ENCODE peak calls at places on chromosomes 7 and 10, in four cellular contexts. Y is GM13977, W is fibroblast of lung, K is gastrocnemius medialis. E is an unnamed sample.

GRCh38 chr7:26704786-26705185 is 159.6 kb downstream of the SKAP2 start:
- DNase-seq in Y (no peak), W (peak), K (no peak), E (no peak)

GRCh38 chr7:127758105-127758504 is 106.1 kb downstream of the SND1 start:
- DNase-seq in Y (no peak), W (no peak), K (no peak), E (no peak)

GRCh38 chr7:112192236-112193154 is 13.7 kb downstream of the DOCK4 start:
- DNase-seq in Y (no peak), W (peak), K (no peak), E (no peak)

GRCh38 chr7:665251-665650 is 61.2 kb upstream of the DNAAF5 start:
- DNase-seq in Y (no peak), W (peak), K (no peak), E (no peak)

GRCh38 chr10:106577266-106577665 is 587.2 kb downstream of the SORCS1 start:
- DNase-seq in Y (no peak), W (peak), K (no peak), E (no peak)

GRCh38 chr10:100886099-100886498 is 26.7 kb upstream of the SLF2 start:
- DNase-seq in Y (no peak), W (no peak), K (no peak), E (no peak)

GRCh38 chr7:39686261-39686924 is 63.0 kb downstream of the RALA start:
- DNase-seq in Y (peak), W (peak), K (no peak), E (no peak)

GRCh38 chr7:151408839-151409554 is 841 bp downstream of the WDR86 start:
- DNase-seq in Y (no peak), W (peak), K (no peak), E (no peak)

GRCh38 chr10:62384057-62384446 is 9.9 kb downstream of the ZNF365 start:
- DNase-seq in Y (no peak), W (peak), K (no peak), E (no peak)

GRCh38 chr7:98211676-98212531 is 665 bp downstream of the BHLHA15 start:
- DNase-seq in Y (peak), W (no peak), K (peak), E (no peak)

GRCh38 chr10:47379901-47380300 is 4.2 kb downstream of the ZNF488 start:
- DNase-seq in Y (no peak), W (no peak), K (no peak), E (no peak)

GRCh38 chr10:88897019-88897853 is 17.2 kb downstream of the STAMBPL1 start:
- DNase-seq in Y (no peak), W (no peak), K (no peak), E (peak)

GRCh38 chr10:93379366-93380042 is 102.6 kb downstream of the MYOF start:
- DNase-seq in Y (no peak), W (peak), K (no peak), E (no peak)

GRCh38 chr10:119677904-119678755 is 26.9 kb downstream of the BAG3 start:
- DNase-seq in Y (no peak), W (no peak), K (peak), E (no peak)

GRCh38 chr7:80520199-80520598 is 8.3 kb upstream of the GNAT3 start:
- DNase-seq in Y (no peak), W (no peak), K (no peak), E (no peak)

GRCh38 chr10:588246-589165 is 101.0 kb downstream of the DIP2C start:
- DNase-seq in Y (no peak), W (peak), K (peak), E (no peak)

GRCh38 chr7:44693641-44694313 is 54.9 kb upstream of the ZMIZ2 start:
- DNase-seq in Y (no peak), W (peak), K (peak), E (no peak)

GRCh38 chr10:93630609-93631320 is 18.4 kb downstream of the PDE6C start:
- DNase-seq in Y (no peak), W (no peak), K (no peak), E (peak)

GRCh38 chr10:100741386-100742066 is 3.9 kb upstream of the PAX2 start:
- DNase-seq in Y (no peak), W (no peak), K (no peak), E (no peak)

GRCh38 chr7:46214526-46214925 is 293.5 kb upstream of the IGFBP3 start:
- DNase-seq in Y (no peak), W (no peak), K (no peak), E (no peak)

GRCh38 chr7:130091999-130092398 is 21.7 kb downstream of the KLHDC10 start:
- DNase-seq in Y (no peak), W (no peak), K (no peak), E (no peak)

GRCh38 chr10:43202224-43202656 is 64.0 kb downstream of the CSGALNACT2 start:
- DNase-seq in Y (peak), W (no peak), K (peak), E (peak)

GRCh38 chr7:44279731-44280505 is 45.5 kb downstream of the CAMK2B start:
- DNase-seq in Y (no peak), W (no peak), K (peak), E (peak)

GRCh38 chr10:93826355-93826754 is 67.4 kb upstream of the SLC35G1 start:
- DNase-seq in Y (no peak), W (peak), K (no peak), E (no peak)

GRCh38 chr7:116351966-116352365 is 141.6 kb downstream of the TES start:
- DNase-seq in Y (no peak), W (no peak), K (no peak), E (no peak)

GRCh38 chr7:158056761-158057160 is 530.9 kb downstream of the PTPRN2 start:
- DNase-seq in Y (no peak), W (no peak), K (no peak), E (no peak)

GRCh38 chr10:930415-931325 is 835 bp downstream of the LARP4B start:
- DNase-seq in Y (no peak), W (peak), K (peak), E (peak)

GRCh38 chr7:117780832-117781231 is 92.4 kb downstream of the CTTNBP2 start:
- DNase-seq in Y (peak), W (peak), K (no peak), E (no peak)

GRCh38 chr7:17560516-17560915 is 262.1 kb downstream of the AHR start:
- DNase-seq in Y (no peak), W (no peak), K (no peak), E (no peak)

GRCh38 chr10:57694956-57695605 is 572.6 kb downstream of the IPMK start:
- DNase-seq in Y (no peak), W (peak), K (no peak), E (no peak)

GRCh38 chr7:15602236-15602635 is 40.4 kb upstream of the AGMO start:
- DNase-seq in Y (no peak), W (peak), K (no peak), E (no peak)

GRCh38 chr7:49245062-49245461 is 320.7 kb downstream of the CDC14C start:
- DNase-seq in Y (no peak), W (no peak), K (no peak), E (no peak)

DNA sequence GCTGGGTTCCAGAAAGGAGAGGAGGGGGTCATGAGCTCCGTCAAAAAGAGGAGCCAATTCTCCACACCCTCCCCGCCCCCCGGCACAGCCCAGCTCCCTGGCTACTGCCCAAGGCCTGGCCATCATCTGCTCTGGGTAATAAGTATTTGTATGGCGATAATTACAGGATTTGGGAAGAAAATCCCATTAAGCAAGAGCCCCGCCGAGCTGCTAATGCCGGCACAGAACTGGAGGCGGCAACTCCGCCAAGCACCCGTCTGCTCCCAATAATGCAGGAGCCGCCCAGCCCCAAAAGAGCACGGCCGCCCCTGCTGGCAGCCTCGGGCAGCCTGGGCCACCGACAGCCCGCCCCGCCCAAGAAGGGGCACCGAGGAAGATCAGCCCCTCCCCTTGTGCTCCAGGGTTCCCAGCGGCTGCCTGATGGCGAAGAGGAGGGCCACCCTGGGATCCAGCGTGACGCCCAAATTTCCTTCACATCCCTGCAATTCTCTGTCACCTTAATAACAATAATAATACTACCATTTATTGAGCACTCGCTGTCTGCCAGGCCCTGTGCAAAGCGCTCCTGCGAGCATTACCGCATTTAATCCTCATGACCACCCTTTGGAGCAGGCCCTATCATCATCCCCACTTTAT is 5.9 kb downstream of the SLIT1 start:
- DNase-seq in Y (no peak), W (no peak), K (no peak), E (peak)
- TF ChIP-seq CTCF in Y (peak), W (no peak), K (no peak), E (peak)

DNA sequence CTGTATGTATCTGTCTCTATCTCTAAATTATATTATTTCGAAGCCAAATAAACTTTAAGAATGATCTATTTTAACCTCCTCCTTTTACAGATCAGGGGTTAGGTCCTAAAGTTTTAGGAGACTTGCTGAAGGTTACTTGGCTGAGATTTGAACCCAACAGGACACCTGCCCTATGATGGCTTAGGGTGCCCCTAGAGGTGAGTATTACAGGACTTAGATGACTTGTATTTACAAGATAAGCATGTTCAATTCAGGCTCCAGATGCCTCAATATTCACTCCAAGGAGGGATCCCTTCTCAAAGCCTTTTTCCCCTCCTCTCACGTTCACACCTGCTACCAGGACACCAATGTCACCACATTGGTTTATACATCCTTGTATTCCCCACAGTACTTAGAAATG is 872.4 kb upstream of the AUTS2 start:
- DNase-seq in Y (no peak), W (no peak), K (no peak), E (no peak)
- TF ChIP-seq CTCF in Y (no peak), W (no peak), K (no peak), E (no peak)

DNA sequence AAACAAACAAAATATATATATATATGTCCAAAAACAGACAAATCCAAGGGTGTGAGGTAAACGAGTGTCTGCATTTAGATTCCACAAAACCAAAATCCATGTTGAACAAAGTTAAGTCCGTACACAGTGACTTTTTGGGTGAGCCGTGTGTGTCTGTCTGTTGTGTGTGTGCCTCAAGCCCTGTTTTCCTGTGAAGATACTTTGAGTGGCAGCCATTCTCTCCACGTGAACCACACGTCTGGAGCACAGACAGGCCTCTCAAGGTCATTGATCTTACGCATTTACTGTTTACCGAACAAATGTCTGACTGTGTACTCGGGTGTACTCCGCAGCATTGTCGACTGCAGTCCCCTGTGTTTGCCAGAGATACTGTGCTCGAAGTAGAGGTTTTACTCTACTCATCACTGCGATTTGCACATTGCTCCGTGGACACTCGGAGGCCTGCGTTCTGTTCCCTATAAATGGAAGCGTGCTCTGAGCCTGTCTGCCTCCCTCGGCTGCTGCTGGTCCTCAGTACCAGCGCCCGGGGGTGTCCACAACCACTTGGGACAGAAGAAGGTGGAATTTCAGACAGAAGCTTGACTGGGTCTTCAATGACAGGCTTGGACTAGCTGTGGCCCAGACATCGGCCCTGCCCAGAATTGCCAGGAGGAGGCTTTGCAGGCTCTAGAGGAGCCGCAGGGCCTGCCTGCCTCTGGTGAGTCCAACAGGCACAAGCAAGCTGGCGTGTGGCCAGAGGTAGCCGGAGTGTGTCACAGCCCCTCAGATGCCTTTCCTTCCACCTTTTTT is 22.1 kb downstream of the CYP17A1 start:
- DNase-seq in Y (no peak), W (peak), K (peak), E (no peak)
- TF ChIP-seq CTCF in Y (no peak), W (no peak), K (no peak), E (no peak)

GRCh38 chr10:60372436-60372835 is 17.2 kb downstream of the ANK3 start:
- DNase-seq in Y (no peak), W (no peak), K (no peak), E (no peak)

GRCh38 chr10:60377955-60378354 is 11.7 kb downstream of the ANK3 start:
- DNase-seq in Y (no peak), W (peak), K (no peak), E (no peak)

GRCh38 chr10:60376953-60377352 is 12.7 kb downstream of the ANK3 start:
- DNase-seq in Y (no peak), W (no peak), K (no peak), E (no peak)

GRCh38 chr10:60375293-60376004 is 14.2 kb downstream of the ANK3 start:
- DNase-seq in Y (no peak), W (no peak), K (no peak), E (no peak)

GRCh38 chr10:60376221-60376620 is 13.5 kb downstream of the ANK3 start:
- DNase-seq in Y (no peak), W (no peak), K (no peak), E (no peak)
- TF ChIP-seq CTCF in Y (no peak), W (no peak), K (no peak), E (no peak)

GRCh38 chr10:112025228-112025627 is 158.3 kb downstream of the GPAM start:
- DNase-seq in Y (no peak), W (no peak), K (no peak), E (no peak)

GRCh38 chr10:112030431-112030830 is 153.1 kb downstream of the GPAM start:
- DNase-seq in Y (no peak), W (no peak), K (no peak), E (no peak)

GRCh38 chr10:112024079-112024478 is 159.5 kb downstream of the GPAM start:
- DNase-seq in Y (no peak), W (no peak), K (no peak), E (no peak)

GRCh38 chr10:112027881-112028280 is 155.7 kb downstream of the GPAM start:
- DNase-seq in Y (no peak), W (no peak), K (no peak), E (no peak)

GRCh38 chr10:112026438-112026837 is 157.1 kb downstream of the GPAM start:
- DNase-seq in Y (no peak), W (no peak), K (no peak), E (no peak)
- TF ChIP-seq CTCF in Y (no peak), W (no peak), K (no peak), E (peak)

DNA sequence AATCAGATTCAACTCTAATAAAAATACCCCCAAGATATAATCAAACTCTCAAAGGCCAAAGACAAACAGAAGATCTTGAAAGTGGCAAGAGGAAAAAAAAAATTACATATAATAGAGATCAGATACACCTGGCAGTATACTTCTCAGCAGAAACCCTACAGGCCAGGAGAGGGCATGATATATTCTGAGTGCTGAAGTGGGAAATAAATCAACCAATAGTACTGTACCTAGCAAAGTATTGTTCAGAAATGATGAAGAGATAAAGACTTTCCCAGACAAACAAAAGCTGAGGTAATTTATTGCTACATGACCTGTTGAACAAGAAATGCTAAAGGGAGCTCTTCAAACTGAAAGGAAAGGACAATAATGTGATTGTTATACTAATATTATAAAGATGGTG is 291.9 kb downstream of the SH2D4B start:
- DNase-seq in Y (no peak), W (no peak), K (no peak), E (no peak)
- TF ChIP-seq CTCF in Y (no peak), W (no peak), K (no peak), E (no peak)

GRCh38 chr7:84102213-84102612 is 92.4 kb downstream of the SEMA3A start:
- DNase-seq in Y (no peak), W (no peak), K (no peak), E (no peak)

GRCh38 chr7:84105582-84105981 is 89.0 kb downstream of the SEMA3A start:
- DNase-seq in Y (no peak), W (peak), K (no peak), E (no peak)

GRCh38 chr7:84104841-84105240 is 89.7 kb downstream of the SEMA3A start:
- DNase-seq in Y (no peak), W (no peak), K (no peak), E (no peak)

GRCh38 chr7:84106291-84106690 is 88.3 kb downstream of the SEMA3A start:
- DNase-seq in Y (no peak), W (no peak), K (no peak), E (no peak)

GRCh38 chr7:84100866-84101265 is 93.7 kb downstream of the SEMA3A start:
- DNase-seq in Y (no peak), W (peak), K (no peak), E (no peak)
- TF ChIP-seq CTCF in Y (no peak), W (no peak), K (no peak), E (no peak)

DNA sequence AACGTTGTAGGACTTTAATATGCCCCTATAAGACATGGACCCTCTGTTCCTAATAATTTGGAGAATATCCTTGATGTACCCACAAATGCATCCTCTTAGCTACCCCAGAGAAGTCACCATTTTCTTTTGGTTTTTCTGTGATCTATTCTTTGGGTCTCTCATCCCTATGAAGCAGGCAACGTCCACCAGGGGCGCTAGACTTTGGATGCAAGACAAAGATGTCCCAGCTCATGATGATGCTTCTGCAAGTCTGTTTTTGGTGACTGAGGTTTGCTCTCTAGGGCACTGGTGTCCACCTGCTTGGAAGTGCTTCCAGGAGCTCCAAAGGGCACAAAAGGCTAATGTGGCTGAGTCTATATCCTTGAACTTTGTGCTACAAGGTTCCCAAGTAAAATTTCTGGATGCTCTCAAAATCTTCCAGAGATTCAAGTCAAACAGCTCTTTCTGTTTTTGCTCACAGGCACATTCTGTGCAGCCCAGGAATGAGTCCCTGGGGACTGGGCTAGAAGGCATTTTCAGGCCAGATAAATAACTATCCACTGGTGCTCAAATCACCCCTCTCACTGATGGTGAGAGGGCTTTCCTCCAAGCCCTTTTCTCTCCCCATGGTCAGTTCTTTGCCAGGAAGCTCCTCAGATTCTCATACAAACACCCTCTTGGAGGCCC is 166.4 kb downstream of the C7orf25 start:
- DNase-seq in Y (no peak), W (peak), K (peak), E (peak)
- TF ChIP-seq CTCF in Y (peak), W (peak), K (peak), E (peak)